ENCODE peak calls at places on chromosomes 5 and 9, in seven cellular contexts. D is uterus, M is tibial nerve, Y is heart left ventricle, C is body of pancreas, P is Peyer's patch, E is gastrocnemius medialis. N is an unnamed sample.

GRCh38 chr5:128083811-128084227 is 253 bp downstream of the SLC12A2 start:
- DNase-seq in C (no peak), D (no peak), Y (no peak), P (no peak), M (no peak), E (peak; percentile 61), N (no peak)

GRCh38 chr5:171913987-171914273 is 92.5 kb downstream of the FBXW11 start:
- DNase-seq in D (no peak), Y (no peak), E (no peak), C (no peak), M (no peak), P (no peak), N (no peak)

GRCh38 chr5:160287378-160288051 is 24.8 kb downstream of the CCNJL start:
- DNase-seq in M (no peak), E (no peak), Y (peak; percentile 86), C (peak; percentile 49), P (peak; percentile 63), D (no peak), N (no peak)

GRCh38 chr9:123225374-123225813 is 43.0 kb downstream of the STRBP start:
- DNase-seq in E (no peak), C (no peak), P (no peak), Y (peak; percentile 9), M (no peak), D (no peak), N (no peak)

GRCh38 chr5:17951392-17952169 is 317.3 kb downstream of the TAF11L14 start:
- DNase-seq in P (no peak), C (no peak), Y (no peak), D (no peak), M (no peak), E (no peak), N (no peak)

GRCh38 chr5:134541736-134542376 is 16.4 kb downstream of the JADE2 start:
- DNase-seq in E (no peak), Y (no peak), P (no peak), M (no peak), D (no peak), C (peak; percentile 56), N (no peak)

GRCh38 chr5:68216737-68217231 is 1.2 kb downstream of the PIK3R1 start:
- DNase-seq in C (no peak), E (no peak), Y (no peak), D (no peak), M (no peak), P (no peak), N (no peak)

GRCh38 chr5:173829826-173830225 is 58.3 kb upstream of the CPEB4 start:
- DNase-seq in M (no peak), Y (no peak), C (no peak), P (no peak), D (no peak), E (no peak), N (no peak)

GRCh38 chr9:130128782-130129424 is 43.3 kb upstream of the NCS1 start:
- DNase-seq in M (no peak), C (no peak), E (peak; percentile 61), Y (peak; percentile 69), D (no peak), P (peak; percentile 43), N (no peak)

GRCh38 chr9:89234636-89235035 is 56.0 kb upstream of the SHC3 start:
- DNase-seq in M (no peak), C (no peak), D (no peak), P (no peak), Y (no peak), E (no peak), N (no peak)

GRCh38 chr9:14415947-14416346 is 102.0 kb upstream of the NFIB start:
- DNase-seq in D (no peak), Y (no peak), P (no peak), M (no peak), C (no peak), E (no peak), N (no peak)

GRCh38 chr5:179342577-179342976 is 2.7 kb downstream of the ADAMTS2 start:
- DNase-seq in M (no peak), C (no peak), P (no peak), E (no peak), Y (no peak), D (no peak), N (no peak)

GRCh38 chr9:107471562-107471961 is 18.0 kb downstream of the KLF4 start:
- DNase-seq in E (no peak), C (no peak), P (no peak), D (no peak), M (no peak), Y (no peak), N (no peak)

GRCh38 chr5:62144395-62145022 is 161.5 kb upstream of the KIF2A start:
- DNase-seq in Y (no peak), E (no peak), P (no peak), M (no peak), D (no peak), C (peak; percentile 19), N (no peak)

GRCh38 chr9:129250786-129251185 is 72.7 kb upstream of the IER5L start:
- DNase-seq in D (no peak), Y (no peak), C (no peak), P (no peak), E (no peak), M (no peak), N (no peak)

GRCh38 chr5:53039855-53040254 is 50.7 kb downstream of the ITGA2 start:
- DNase-seq in P (no peak), C (no peak), D (no peak), Y (no peak), M (no peak), E (no peak), N (no peak)

GRCh38 chr5:109516385-109516784 is 106.6 kb upstream of the PJA2 start:
- DNase-seq in E (no peak), M (no peak), Y (no peak), C (no peak), D (no peak), P (no peak), N (no peak)

GRCh38 chr5:178551059-178551458 is 39.1 kb downstream of the COL23A1 start:
- DNase-seq in D (no peak), M (no peak), C (no peak), Y (no peak), E (no peak), P (no peak), N (no peak)

GRCh38 chr5:14364576-14365472 is 216.8 kb upstream of the OTULINL start:
- DNase-seq in C (peak; percentile 72), Y (no peak), M (no peak), P (no peak), E (no peak), D (no peak), N (no peak)

GRCh38 chr5:394671-395155 is 48.3 kb upstream of the EXOC3 start:
- DNase-seq in M (no peak), Y (no peak), P (peak; percentile 37), E (no peak), C (no peak), D (no peak), N (no peak)

GRCh38 chr5:141366016-141366896 is 2.3 kb downstream of the PCDHGA5 start:
- DNase-seq in M (no peak), D (no peak), E (no peak), P (no peak), C (no peak), Y (no peak), N (no peak)

GRCh38 chr5:74384851-74385250 is 255.7 kb downstream of the ENC1 start:
- DNase-seq in C (no peak), P (no peak), Y (no peak), E (no peak), D (no peak), M (no peak), N (no peak)

GRCh38 chr9:113155911-113156559 is 5.2 kb downstream of the SLC31A2 start:
- DNase-seq in M (no peak), Y (no peak), C (no peak), E (no peak), D (no peak), P (no peak), N (no peak)

GRCh38 chr9:32490601-32491000 is 35.4 kb downstream of the RIGI start:
- DNase-seq in M (no peak), Y (no peak), E (no peak), P (no peak), C (no peak), D (no peak), N (no peak)

GRCh38 chr9:90287567-90288274 is 354.9 kb downstream of the DIRAS2 start:
- DNase-seq in C (no peak), D (no peak), P (no peak), Y (no peak), E (no peak), M (no peak), N (no peak)
- TF ChIP-seq POLR2A in C (no peak), D (no peak), P (no peak), Y (no peak), E (no peak), M (no peak), N (no peak)

GRCh38 chr9:8679405-8679951 is 879.9 kb upstream of the DMAC1 start:
- DNase-seq in Y (no peak), E (no peak), C (no peak), M (no peak), P (no peak), D (no peak), N (no peak)
- H3K27ac ChIP-seq in Y (no peak overlapping the region), E (no peak overlapping the region), C (no peak overlapping the region), M (no peak overlapping the region), P (no peak overlapping the region), D (no peak overlapping the region), N (no peak overlapping the region)

DNA sequence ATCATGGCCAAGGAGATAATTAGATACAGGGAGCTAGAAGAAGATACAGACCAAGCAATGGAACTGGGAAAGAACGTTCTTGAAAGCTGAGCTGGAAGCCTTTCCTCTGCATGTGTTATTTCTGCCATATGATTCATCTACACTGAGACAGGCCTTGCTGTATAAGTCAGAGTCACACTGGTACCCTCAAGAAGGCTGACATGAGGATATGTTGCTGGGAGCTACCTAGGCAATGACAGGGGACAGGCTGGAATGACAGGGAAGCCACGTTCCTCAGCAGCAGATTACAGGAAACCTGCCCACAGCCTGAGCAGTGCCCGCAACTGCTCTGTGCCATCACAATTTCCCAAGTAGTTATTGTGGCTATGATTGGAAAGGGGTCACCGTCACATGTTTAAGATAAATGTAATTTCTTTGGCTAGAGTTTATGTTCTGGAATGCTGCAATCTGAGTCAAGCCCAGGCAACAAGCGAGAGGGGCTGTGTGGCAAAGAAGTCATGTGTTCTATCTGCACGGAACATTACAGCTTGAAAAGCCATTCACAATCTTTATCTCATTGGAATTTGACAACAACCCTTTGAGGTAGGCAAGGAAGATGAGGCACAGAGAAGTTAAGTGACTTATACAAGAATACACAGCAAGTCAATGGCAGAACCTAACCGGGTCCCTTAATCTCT is 108.2 kb downstream of the TTLL11 start:
- DNase-seq in P (no peak), M (no peak), Y (no peak), C (no peak), D (no peak), E (peak; percentile 81), N (no peak)
- TF ChIP-seq POLR2A in P (no peak), M (no peak), Y (no peak), C (no peak), D (no peak), E (peak; percentile 22), N (no peak)

DNA sequence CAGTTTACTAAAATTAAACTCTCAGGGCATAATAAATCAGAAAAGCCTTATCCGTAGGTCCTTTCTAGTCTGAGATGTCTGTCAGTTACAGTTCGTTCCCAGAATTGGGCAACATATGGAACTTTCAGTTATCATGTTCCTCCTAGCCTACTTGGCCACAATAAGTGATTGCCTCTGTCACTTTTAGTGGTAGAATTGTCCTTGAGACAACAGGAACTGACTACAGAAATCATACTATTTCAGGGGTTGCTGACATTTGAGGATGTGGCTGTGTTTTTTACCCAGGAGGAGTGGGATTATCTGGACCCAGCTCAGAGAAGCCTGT is 952 bp downstream of the ZNF189 start:
- DNase-seq in C (no peak), D (no peak), E (no peak), Y (no peak), M (no peak), P (no peak), N (no peak)
- H3K27ac ChIP-seq in C (peak overlapping the region; percentile 16), D (peak overlapping the region; percentile 75), E (peak overlapping the region; percentile 86), Y (peak overlapping the region; percentile 95), M (no peak overlapping the region), P (peak overlapping the region; percentile 92), N (peak overlapping the region; percentile 85)

GRCh38 chr5:139910901-139911300 is 115.3 kb downstream of the PSD2 start:
- DNase-seq in M (no peak), P (no peak), Y (no peak), C (no peak), E (no peak), D (no peak), N (no peak)
- TF ChIP-seq POLR2A in M (no peak), P (no peak), Y (no peak), C (no peak), E (no peak), D (no peak), N (no peak)

N was measured in esophagus squamous epithelium.